ENCODE peak calls at places on chromosomes 16 and 17, in seven cellular contexts. I is brain microvascular endothelial cell, F is fibroblast of lung, J is A673, K is HepG2, L is Peyer's patch, D is GM23248. X is an unnamed sample.

GRCh38 chr16:85900031-85900792 is 1.2 kb downstream of the IRF8 start:
- DNase-seq in I (no peak), F (no peak), J (no peak), K (no peak), L (no peak), D (no peak), X (no peak)

GRCh38 chr16:70253291-70254094 is 1.8 kb upstream of the EXOSC6 start:
- DNase-seq in I (peak), F (peak), J (peak), K (peak), L (peak), D (peak), X (peak)

GRCh38 chr16:2482181-2483107 is 7.5 kb downstream of the TBC1D24 start:
- DNase-seq in I (no peak), F (peak), J (no peak), K (no peak), L (no peak), D (peak), X (peak)

GRCh38 chr17:69492410-69493071 is 78.0 kb downstream of the MAP2K6 start:
- DNase-seq in I (peak), F (peak), J (no peak), K (no peak), L (no peak), D (peak), X (no peak)

GRCh38 chr17:20952183-20952582 is 90.6 kb downstream of the USP22 start:
- DNase-seq in I (no peak), F (no peak), J (no peak), K (no peak), L (no peak), D (no peak), X (no peak)

GRCh38 chr16:26727801-26728200 is 338.9 kb upstream of the C16orf82 start:
- DNase-seq in I (no peak), F (no peak), J (peak), K (no peak), L (no peak), D (no peak), X (no peak)

GRCh38 chr17:55285340-55286301 is 20.9 kb downstream of the HLF start:
- DNase-seq in I (peak), F (peak), J (no peak), K (peak), L (peak), D (peak), X (peak)

GRCh38 chr17:75878174-75878998 is at the start of gene TRIM47:
- DNase-seq in I (peak), F (peak), J (peak), K (peak), L (peak), D (peak), X (peak)

GRCh38 chr17:19447085-19447583 is 36.1 kb downstream of the RNF112 start:
- DNase-seq in I (peak), F (peak), J (peak), K (peak), L (peak), D (peak), X (peak)

GRCh38 chr16:57279780-57280638 is 4.5 kb downstream of the PLLP start:
- DNase-seq in I (no peak), F (no peak), J (no peak), K (peak), L (no peak), D (no peak), X (peak)

GRCh38 chr17:67469208-67469980 is 92.3 kb downstream of the PITPNC1 start:
- DNase-seq in I (peak), F (no peak), J (peak), K (peak), L (peak), D (no peak), X (no peak)

GRCh38 chr16:10831899-10832886 is 13.6 kb upstream of the TVP23A start:
- DNase-seq in I (no peak), F (no peak), J (no peak), K (no peak), L (no peak), D (no peak), X (no peak)

GRCh38 chr17:13398853-13399252 is 202.9 kb downstream of the HS3ST3A1 start:
- DNase-seq in I (no peak), F (no peak), J (no peak), K (no peak), L (no peak), D (no peak), X (no peak)

GRCh38 chr17:15444805-15445204 is 22.6 kb downstream of the CDRT4 start:
- DNase-seq in I (no peak), F (no peak), J (peak), K (no peak), L (no peak), D (peak), X (no peak)

GRCh38 chr17:9021158-9021984 is at the start of gene NTN1:
- DNase-seq in I (no peak), F (peak), J (peak), K (no peak), L (no peak), D (peak), X (peak)

GRCh38 chr17:52159810-52160578 is 1.5 kb upstream of the CA10 start:
- DNase-seq in I (no peak), F (no peak), J (no peak), K (no peak), L (no peak), D (no peak), X (no peak)

GRCh38 chr17:1074886-1075665 is 78.1 kb downstream of the TIMM22 start:
- DNase-seq in I (no peak), F (no peak), J (no peak), K (no peak), L (no peak), D (no peak), X (no peak)

GRCh38 chr17:4859816-4860625 is 26.9 kb downstream of the MINK1 start:
- DNase-seq in I (no peak), F (no peak), J (no peak), K (no peak), L (no peak), D (no peak), X (no peak)

GRCh38 chr16:23836404-23837291 is 865 bp downstream of the PRKCB start:
- DNase-seq in I (no peak), F (no peak), J (peak), K (no peak), L (peak), D (no peak), X (no peak)

GRCh38 chr17:80003969-80004368 is 31.7 kb downstream of the TBC1D16 start:
- DNase-seq in I (no peak), F (no peak), J (no peak), K (no peak), L (no peak), D (no peak), X (no peak)

DNA sequence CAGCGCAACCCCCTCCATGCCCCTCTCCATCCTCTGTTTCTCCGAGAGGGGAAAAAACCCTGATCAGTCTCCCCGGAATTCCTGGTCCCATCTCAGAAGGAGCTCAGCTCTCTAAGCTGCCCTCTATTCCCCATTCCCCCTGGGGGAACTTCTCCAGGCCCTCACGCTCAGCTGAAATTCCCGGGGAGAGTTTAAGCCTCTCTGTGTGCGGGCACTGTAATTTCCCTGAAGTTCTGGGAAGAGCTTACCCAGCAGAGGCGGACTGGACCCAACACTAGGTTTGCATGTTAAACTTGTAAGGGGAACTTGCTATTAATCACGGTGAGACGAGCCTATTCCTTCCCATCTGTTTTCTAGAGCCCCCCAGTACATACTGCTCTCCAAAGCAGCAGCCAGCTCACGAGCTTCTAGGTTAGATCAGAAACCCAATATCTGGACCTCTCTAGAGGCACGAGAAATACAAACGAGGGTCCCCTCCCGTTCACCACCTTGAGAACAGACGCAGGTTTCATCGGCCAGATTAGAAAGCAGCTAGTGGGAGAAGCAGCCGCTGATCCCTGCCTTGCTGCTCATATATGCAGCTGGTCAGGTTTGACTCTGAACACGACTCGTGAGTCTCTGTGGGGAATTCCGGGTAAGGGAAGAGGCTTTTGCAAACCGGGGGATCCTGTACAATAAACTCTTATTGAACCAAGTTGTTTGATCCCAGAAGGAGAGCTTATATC is 1.4 kb downstream of the VAT1L start:
- DNase-seq in I (no peak), F (no peak), J (no peak), K (no peak), L (no peak), D (peak), X (no peak)
- H3K27ac ChIP-seq in I (no peak), F (no peak), J (no peak), K (no peak), L (no peak), D (no peak), X (no peak)

GRCh38 chr17:43402078-43402477 is 3.3 kb downstream of the ARL4D start:
- DNase-seq in I (no peak), F (no peak), J (no peak), K (no peak), L (no peak), D (no peak), X (no peak)

GRCh38 chr17:43398724-43399595 is at the start of gene ARL4D:
- DNase-seq in I (peak), F (peak), J (peak), K (peak), L (peak), D (peak), X (peak)

GRCh38 chr17:43399839-43400328 is 1.1 kb downstream of the ARL4D start:
- DNase-seq in I (no peak), F (no peak), J (no peak), K (no peak), L (no peak), D (no peak), X (no peak)

GRCh38 chr17:43402567-43402966 is 3.8 kb downstream of the ARL4D start:
- DNase-seq in I (no peak), F (no peak), J (no peak), K (peak), L (no peak), D (no peak), X (no peak)

GRCh38 chr17:43401293-43401692 is 2.5 kb downstream of the ARL4D start:
- DNase-seq in I (peak), F (peak), J (no peak), K (no peak), L (no peak), D (peak), X (no peak)
- H3K27ac ChIP-seq in I (peak), F (peak), J (no peak), K (no peak), L (no peak), D (peak), X (no peak)

GRCh38 chr16:25066426-25066746 is 45.2 kb upstream of the LCMT1 start:
- DNase-seq in I (no peak), F (no peak), J (no peak), K (no peak), L (no peak), D (no peak), X (peak)

GRCh38 chr16:25063102-25063501 is 47.9 kb upstream of the ARHGAP17 start:
- DNase-seq in I (no peak), F (no peak), J (no peak), K (no peak), L (no peak), D (no peak), X (no peak)

GRCh38 chr16:25065899-25066298 is 45.6 kb upstream of the LCMT1 start:
- DNase-seq in I (no peak), F (no peak), J (no peak), K (peak), L (peak), D (no peak), X (no peak)

GRCh38 chr16:25063865-25064264 is 47.7 kb upstream of the LCMT1 start:
- DNase-seq in I (peak), F (no peak), J (no peak), K (peak), L (no peak), D (peak), X (no peak)

DNA sequence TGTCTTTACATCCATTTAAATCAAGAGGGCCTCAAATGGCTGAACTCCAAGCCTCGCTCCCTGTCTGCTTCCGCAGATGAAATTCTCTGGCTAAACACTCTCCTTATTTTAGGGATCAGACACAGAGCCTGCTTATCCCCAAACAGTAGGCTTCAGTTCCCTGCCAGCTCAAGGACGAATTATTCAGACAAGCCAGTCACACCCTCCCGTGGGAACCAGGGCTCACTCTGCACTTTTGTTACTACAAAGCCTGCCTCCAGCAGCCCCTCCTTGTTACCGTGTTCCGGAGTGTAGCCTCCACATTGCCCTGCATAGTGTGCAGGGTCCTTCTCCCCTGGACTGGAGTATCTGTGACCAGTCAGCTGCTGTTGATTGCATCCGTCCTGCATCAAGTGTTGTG is 46.6 kb upstream of the LCMT1 start:
- DNase-seq in I (no peak), F (peak), J (no peak), K (peak), L (no peak), D (peak), X (no peak)
- H3K27ac ChIP-seq in I (no peak), F (no peak), J (no peak), K (no peak), L (no peak), D (no peak), X (peak)

DNA sequence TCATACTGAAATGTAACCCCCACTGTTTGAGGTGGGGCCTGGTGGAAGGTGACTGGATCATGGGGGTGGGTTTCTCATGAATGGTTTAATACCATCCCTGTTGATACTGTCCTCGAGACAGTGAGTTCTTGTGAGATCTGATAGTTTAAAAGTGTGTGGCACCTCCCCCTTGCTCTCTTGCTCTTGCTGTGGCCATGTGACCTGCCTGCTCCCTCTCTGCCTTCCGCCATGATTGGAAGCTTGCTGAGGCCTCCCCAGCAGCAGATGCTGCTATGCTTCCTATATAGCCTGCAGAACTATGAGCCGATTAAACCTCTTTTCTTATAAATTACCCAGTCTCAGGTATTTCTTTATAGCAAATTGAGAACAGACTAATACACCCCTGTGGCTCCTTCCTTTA is 40.6 kb downstream of the STAT3 start:
- DNase-seq in I (no peak), F (no peak), J (no peak), K (no peak), L (no peak), D (no peak), X (no peak)
- H3K27ac ChIP-seq in I (peak), F (peak), J (no peak), K (no peak), L (peak), D (peak), X (no peak)

GRCh38 chr16:84362410-84362809 is 5.9 kb upstream of the ATP2C2 start:
- DNase-seq in I (no peak), F (no peak), J (no peak), K (no peak), L (no peak), D (no peak), X (no peak)
- H3K27ac ChIP-seq in I (no peak), F (no peak), J (no peak), K (no peak), L (peak), D (no peak), X (no peak)

GRCh38 chr17:47744168-47745036 is 11.4 kb downstream of the TBX21 start:
- DNase-seq in I (no peak), F (no peak), J (no peak), K (no peak), L (peak), D (no peak), X (no peak)

GRCh38 chr17:47741793-47742145 is 8.7 kb downstream of the TBX21 start:
- DNase-seq in I (no peak), F (no peak), J (no peak), K (no peak), L (peak), D (no peak), X (no peak)

GRCh38 chr17:47742319-47743181 is 9.5 kb downstream of the TBX21 start:
- DNase-seq in I (no peak), F (no peak), J (no peak), K (peak), L (peak), D (no peak), X (no peak)

GRCh38 chr17:47741109-47741792 is 8.2 kb downstream of the TBX21 start:
- DNase-seq in I (no peak), F (no peak), J (no peak), K (no peak), L (peak), D (no peak), X (no peak)

DNA sequence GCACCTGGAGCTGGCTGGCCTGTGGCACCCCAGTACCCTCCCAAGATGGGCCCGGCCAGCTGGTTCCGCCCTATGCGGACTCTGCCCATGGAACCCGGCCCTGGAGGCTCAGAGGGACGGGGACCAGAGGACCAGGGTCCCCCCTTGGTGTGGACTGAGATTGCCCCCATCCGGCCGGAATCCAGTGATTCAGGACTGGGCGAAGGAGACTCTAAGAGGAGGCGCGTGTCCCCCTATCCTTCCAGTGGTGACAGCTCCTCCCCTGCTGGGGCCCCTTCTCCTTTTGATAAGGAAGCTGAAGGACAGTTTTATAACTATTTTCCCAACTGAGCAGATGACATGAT is 12.0 kb downstream of the TBX21 start:
- DNase-seq in I (no peak), F (no peak), J (no peak), K (no peak), L (no peak), D (no peak), X (no peak)
- H3K27ac ChIP-seq in I (no peak), F (no peak), J (no peak), K (no peak), L (no peak), D (no peak), X (no peak)

GRCh38 chr16:80062361-80063027 is 462.0 kb upstream of the MAF start:
- DNase-seq in I (no peak), F (no peak), J (no peak), K (no peak), L (no peak), D (no peak), X (no peak)
- H3K27ac ChIP-seq in I (no peak), F (no peak), J (no peak), K (no peak), L (no peak), D (no peak), X (no peak)

GRCh38 chr16:75389096-75389692 is 44.1 kb downstream of the CFDP1 start:
- DNase-seq in I (no peak), F (no peak), J (no peak), K (no peak), L (no peak), D (no peak), X (no peak)
- H3K27ac ChIP-seq in I (no peak), F (no peak), J (no peak), K (no peak), L (peak), D (no peak), X (no peak)

GRCh38 chr17:44798352-44798751 is 31.7 kb downstream of the GJC1 start:
- DNase-seq in I (no peak), F (no peak), J (no peak), K (no peak), L (no peak), D (no peak), X (no peak)
- H3K27ac ChIP-seq in I (peak), F (peak), J (no peak), K (no peak), L (no peak), D (no peak), X (no peak)

X was measured in pancreas.